ENCODE peak calls at places on chromosomes 3 and 15, in seven cellular contexts. O is left lung; W is activated CD8-positive, alpha-beta memory T cell treated with anti-CD3 and anti-CD28 coated beads for 24 hours; U is type B pancreatic cell; B is brain microvascular endothelial cell; M is left lobe of liver; H is mucosa of gallbladder. E is an unnamed sample.
A peak's percentile ranks its signal among the peaks of the same experiment; 100 is the strongest.

GRCh38 chr15:80497221-80497620 is 93.0 kb downstream of the ARNT2 start:
- DNase-seq in O (no peak), W (no peak), U (no peak), B (no peak), M (no peak), H (no peak), E (no peak)

GRCh38 chr3:105328338-105328730 is 38.4 kb upstream of the ALCAM start:
- DNase-seq in O (no peak), W (no peak), U (no peak), B (no peak), M (no peak), H (no peak), E (no peak)

GRCh38 chr15:39270221-39270835 is 310.6 kb upstream of the THBS1 start:
- DNase-seq in O (no peak), W (no peak), U (no peak), B (no peak), M (no peak), H (no peak), E (no peak)

GRCh38 chr3:101010316-101010715 is 17.1 kb upstream of the ABI3BP start:
- DNase-seq in O (no peak), W (no peak), U (no peak), B (no peak), M (no peak), H (no peak), E (no peak)

GRCh38 chr15:36434160-36434559 is 145.3 kb upstream of the CDIN1 start:
- DNase-seq in O (no peak), W (no peak), U (no peak), B (no peak), M (no peak), H (no peak), E (no peak)

GRCh38 chr15:77771616-77772015 is 138.9 kb upstream of the LINGO1 start:
- DNase-seq in O (no peak), W (no peak), U (no peak), B (no peak), M (no peak), H (no peak), E (no peak)

GRCh38 chr3:51622402-51622801 is 48.6 kb upstream of the TEX264 start:
- DNase-seq in O (no peak), W (no peak), U (no peak), B (no peak), M (no peak), H (no peak), E (no peak)

GRCh38 chr3:16913264-16913580 is 28.5 kb downstream of the PLCL2 start:
- DNase-seq in O (no peak), W (no peak), U (no peak), B (no peak), M (no peak), H (no peak), E (no peak)

GRCh38 chr3:88997276-88997675 is 110.1 kb upstream of the EPHA3 start:
- DNase-seq in O (no peak), W (no peak), U (no peak), B (no peak), M (no peak), H (no peak), E (no peak)

GRCh38 chr15:58957101-58957973 is 23.9 kb upstream of the SLTM start:
- DNase-seq in O (no peak), W (peak; percentile 71), U (no peak), B (peak; percentile 75), M (no peak), H (peak; percentile 56), E (no peak)

GRCh38 chr15:51398676-51399075 is 57.2 kb downstream of the GLDN start:
- DNase-seq in O (no peak), W (no peak), U (no peak), B (no peak), M (no peak), H (no peak), E (no peak)

GRCh38 chr15:84400017-84400740 is 164.6 kb downstream of the GOLGA6L4 start:
- DNase-seq in O (no peak), W (no peak), U (no peak), B (no peak), M (peak; percentile 16), H (no peak), E (no peak)

GRCh38 chr3:94173667-94174434 is 111.0 kb downstream of the NSUN3 start:
- DNase-seq in O (no peak), W (no peak), U (no peak), B (peak; percentile 55), M (no peak), H (no peak), E (no peak)

E was measured in vagina.